ENCODE peak calls at places on chromosomes 3 and 15, in five cellular contexts. Z is astrocyte of the spinal cord, J is NCI-H1105, Q is skeletal muscle cell, L is T-cell. V is an unnamed sample.

GRCh38 chr15:40787344-40787841 is 17.6 kb downstream of the C15orf62 start:
- DNase-seq in L (peak), Z (peak), Q (peak), J (peak), V (peak)

GRCh38 chr3:120147072-120147871 is 53.0 kb upstream of the GSK3B start:
- DNase-seq in J (no peak), L (peak), Q (no peak), Z (no peak), V (no peak)

GRCh38 chr3:139978966-139979365 is 44.0 kb downstream of the CLSTN2 start:
- DNase-seq in J (no peak), Q (no peak), Z (no peak), L (no peak), V (no peak)

GRCh38 chr3:14488286-14489036 is 51.7 kb downstream of the GRIP2 start:
- DNase-seq in L (no peak), Z (no peak), J (no peak), Q (no peak), V (no peak)

GRCh38 chr15:64146041-64146440 is 5.5 kb upstream of the SNX22 start:
- DNase-seq in L (no peak), J (no peak), Q (no peak), Z (no peak), V (no peak)

GRCh38 chr3:57756528-57757401 is 656 bp downstream of the SLMAP start:
- DNase-seq in Z (peak), L (no peak), J (no peak), Q (no peak), V (peak)

GRCh38 chr3:63914312-63914711 is 2.1 kb upstream of the SCAANT1 start:
- DNase-seq in L (no peak), J (peak), Q (no peak), Z (no peak), V (no peak)

GRCh38 chr15:41629436-41629835 is 30.8 kb upstream of the MGA start:
- DNase-seq in Z (no peak), J (no peak), L (no peak), Q (no peak), V (no peak)

GRCh38 chr3:64627471-64628321 is 60.1 kb downstream of the ADAMTS9 start:
- DNase-seq in Q (peak), J (no peak), L (no peak), Z (no peak), V (no peak)

GRCh38 chr3:191901746-191902145 is 440.8 kb downstream of the PYDC2 start:
- DNase-seq in Z (no peak), J (no peak), Q (no peak), L (no peak), V (peak)

GRCh38 chr3:66276705-66277274 is 56.0 kb downstream of the SLC25A26 start:
- DNase-seq in Q (no peak), L (peak), J (peak), Z (peak), V (peak)

GRCh38 chr15:64883997-64884511 is 27.6 kb upstream of the ANKDD1A start:
- DNase-seq in Q (peak), J (peak), Z (peak), L (peak), V (peak)

GRCh38 chr3:146715176-146715575 is 110.0 kb upstream of the PLSCR5 start:
- DNase-seq in J (no peak), Z (peak), L (no peak), Q (peak), V (no peak)

GRCh38 chr15:69626095-69627066 is 173.8 kb downstream of the RPLP1 start:
- DNase-seq in L (no peak), J (no peak), Z (no peak), Q (no peak), V (no peak)

GRCh38 chr15:57502116-57502515 is 89.6 kb upstream of the MYZAP start:
- DNase-seq in J (no peak), Q (no peak), L (no peak), Z (no peak), V (no peak)

GRCh38 chr3:139839659-139840058 is 95.3 kb upstream of the CLSTN2 start:
- DNase-seq in L (no peak), Z (no peak), Q (no peak), J (no peak), V (no peak)

GRCh38 chr3:129890891-129891290 is 2.6 kb downstream of the TMCC1 start:
- DNase-seq in L (no peak), Z (no peak), J (no peak), Q (no peak), V (no peak)

GRCh38 chr15:100438570-100438969 is 90.2 kb downstream of the CERS3 start:
- DNase-seq in Z (no peak), J (peak), Q (peak), L (peak), V (peak)

GRCh38 chr3:113329757-113330156 is 111.5 kb downstream of the CFAP44 start:
- DNase-seq in J (no peak), Q (no peak), Z (peak), L (no peak), V (no peak)

GRCh38 chr3:129360705-129361460 is 67.6 kb downstream of the EFCAB12 start:
- DNase-seq in Z (no peak), J (no peak), L (no peak), Q (no peak), V (no peak)

GRCh38 chr3:160473978-160474377 is 24.4 kb upstream of the TRIM59 start:
- DNase-seq in Z (peak), L (no peak), J (no peak), Q (peak), V (peak)

GRCh38 chr3:125462722-125463299 is 57.2 kb downstream of the SNX4 start:
- DNase-seq in J (no peak), Z (no peak), Q (no peak), L (no peak), V (no peak)

GRCh38 chr15:74458473-74458872 is 2.5 kb downstream of the UBL7 start:
- DNase-seq in Q (no peak), J (no peak), L (no peak), Z (no peak), V (no peak)

GRCh38 chr15:52021128-52021671 is 2.2 kb downstream of the MAPK6 start:
- DNase-seq in J (no peak), Q (peak), L (peak), Z (peak), V (peak)

GRCh38 chr3:14789221-14789620 is 29.5 kb upstream of the FGD5 start:
- DNase-seq in J (no peak), Q (no peak), L (no peak), Z (no peak), V (no peak)

GRCh38 chr15:24832282-24832681 is 122.5 kb upstream of the SNRPN start:
- DNase-seq in J (no peak), L (no peak), Z (no peak), Q (no peak), V (no peak)

GRCh38 chr15:74365619-74366445 is 1.6 kb downstream of the CYP11A1 start:
- DNase-seq in Q (no peak), J (no peak), L (no peak), Z (peak), V (no peak)

GRCh38 chr15:72838311-72838731 is 54.8 kb upstream of the ADPGK start:
- DNase-seq in L (no peak), Z (peak), Q (no peak), J (no peak), V (peak)

V was measured in RPMI7951.